ENCODE peak calls at places on chromosomes 12 and 14, in nine cellular contexts. T is uterus, E is A549, P is suprapubic skin, R is IMR-90, J is H1, F is esophagus squamous epithelium, O is stomach, L is breast epithelium. I is an unnamed sample.

GRCh38 chr12:34402228-34402898 is 380.1 kb downstream of the ALG10 start:
- DNase-seq in T (peak), E (no peak), P (peak), R (no peak), J (no peak), F (no peak), O (peak), L (peak), I (no peak)

GRCh38 chr12:63976902-63977395 is 132.4 kb downstream of the SRGAP1 start:
- DNase-seq in T (no peak), E (no peak), P (no peak), R (no peak), J (no peak), F (no peak), O (no peak), L (no peak), I (no peak)

GRCh38 chr12:28489256-28489655 is 299.0 kb downstream of the CCDC91 start:
- DNase-seq in T (no peak), E (no peak), P (no peak), R (peak), J (no peak), F (no peak), O (no peak), L (no peak), I (no peak)

GRCh38 chr14:51638071-51638944 is 13.4 kb upstream of the FRMD6 start:
- DNase-seq in T (no peak), E (peak), P (peak), R (no peak), J (no peak), F (no peak), O (no peak), L (no peak), I (no peak)

GRCh38 chr14:93926209-93926872 is 803 bp upstream of the FAM181A start:
- DNase-seq in T (no peak), E (no peak), P (no peak), R (no peak), J (no peak), F (no peak), O (no peak), L (no peak), I (no peak)

GRCh38 chr12:57470970-57471656 is 8.6 kb downstream of the ARHGAP9 start:
- DNase-seq in T (no peak), E (no peak), P (no peak), R (no peak), J (no peak), F (no peak), O (no peak), L (no peak), I (no peak)

GRCh38 chr14:76768201-76768656 is 7.0 kb downstream of the VASH1 start:
- DNase-seq in T (peak), E (no peak), P (no peak), R (no peak), J (no peak), F (no peak), O (peak), L (no peak), I (no peak)

GRCh38 chr14:42994001-42994736 is 1387.5 kb downstream of the LRFN5 start:
- DNase-seq in T (no peak), E (peak), P (no peak), R (peak), J (no peak), F (no peak), O (no peak), L (no peak), I (no peak)

GRCh38 chr12:116937640-116938039 is 26.9 kb downstream of the FBXW8 start:
- DNase-seq in T (peak), E (no peak), P (no peak), R (no peak), J (no peak), F (no peak), O (no peak), L (no peak), I (no peak)

GRCh38 chr12:48075833-48076232 is 30.0 kb downstream of the SENP1 start:
- DNase-seq in T (no peak), E (no peak), P (no peak), R (no peak), J (no peak), F (no peak), O (no peak), L (no peak), I (no peak)

GRCh38 chr12:104655059-104655609 is 198.4 kb downstream of the CHST11 start:
- DNase-seq in T (no peak), E (no peak), P (no peak), R (no peak), J (no peak), F (no peak), O (no peak), L (no peak), I (no peak)

GRCh38 chr14:53793790-53794560 is 162.7 kb downstream of the BMP4 start:
- DNase-seq in T (peak), E (peak), P (no peak), R (no peak), J (no peak), F (no peak), O (no peak), L (no peak), I (peak)

GRCh38 chr12:23694307-23694706 is 255.2 kb downstream of the SOX5 start:
- DNase-seq in T (no peak), E (no peak), P (no peak), R (no peak), J (no peak), F (no peak), O (no peak), L (no peak), I (no peak)

GRCh38 chr12:131851741-131852550 is 23.8 kb downstream of the MMP17 start:
- DNase-seq in T (no peak), E (peak), P (peak), R (no peak), J (no peak), F (no peak), O (no peak), L (no peak), I (no peak)

GRCh38 chr12:115872919-115873357 is 404.6 kb downstream of the MED13L start:
- DNase-seq in T (no peak), E (peak), P (peak), R (no peak), J (no peak), F (no peak), O (peak), L (peak), I (no peak)

GRCh38 chr12:123748661-123749060 is 13.4 kb upstream of the DNAH10 start:
- DNase-seq in T (no peak), E (no peak), P (no peak), R (peak), J (no peak), F (no peak), O (no peak), L (no peak), I (no peak)

GRCh38 chr12:51884676-51885229 is 3.1 kb upstream of the ANKRD33 start:
- DNase-seq in T (no peak), E (peak), P (peak), R (peak), J (no peak), F (no peak), O (no peak), L (no peak), I (no peak)

GRCh38 chr12:8834230-8834629 is 11.8 kb downstream of the A2ML1 start:
- DNase-seq in T (no peak), E (no peak), P (no peak), R (no peak), J (no peak), F (no peak), O (no peak), L (no peak), I (no peak)
- H3K27ac ChIP-seq in T (no peak), E (no peak), P (no peak), R (no peak), J (no peak), F (no peak), O (no peak), L (no peak), I (no peak)

DNA sequence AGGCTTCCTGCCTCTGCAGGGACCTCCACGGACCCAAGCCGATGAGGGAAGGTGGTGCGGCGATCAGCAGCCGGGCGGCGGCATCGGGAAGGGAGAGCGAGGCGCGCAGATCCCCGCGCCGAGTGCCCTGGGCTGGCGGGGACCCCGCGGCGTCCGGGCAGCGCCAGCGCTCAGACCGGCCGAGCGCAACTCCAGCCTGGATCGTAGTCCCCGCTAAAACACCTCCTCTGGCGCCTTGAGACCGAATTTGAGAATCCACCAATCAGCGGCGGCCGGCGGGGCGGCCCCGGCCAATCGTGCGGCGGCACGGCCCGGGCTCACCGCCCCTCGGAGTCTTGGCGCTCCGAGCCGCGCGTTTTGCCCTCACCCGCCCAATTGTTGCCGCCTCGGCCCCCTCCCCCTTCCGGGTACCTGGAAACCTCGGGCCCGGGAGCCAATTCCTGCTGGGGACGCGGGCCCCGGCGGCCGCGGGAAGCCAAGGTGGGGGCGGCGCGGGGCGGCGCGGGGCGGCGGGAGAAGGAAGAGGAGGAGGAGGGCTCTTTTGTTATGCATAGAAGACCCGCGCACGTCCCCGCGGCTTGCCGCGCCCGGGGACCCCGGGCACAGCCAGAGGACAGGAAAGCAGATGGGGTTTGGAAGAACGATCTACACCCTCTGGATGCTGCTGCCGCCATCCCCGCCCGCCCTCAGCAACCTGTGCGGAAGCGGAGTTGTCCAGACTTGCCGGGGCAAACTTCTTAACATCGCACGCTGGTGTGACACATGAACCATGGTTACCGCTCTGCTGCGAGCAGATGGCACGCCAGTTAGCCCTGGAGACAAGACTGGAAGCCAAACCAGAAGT is at the start of gene E2F7:
- DNase-seq in T (peak), E (peak), P (peak), R (peak), J (peak), F (peak), O (peak), L (peak), I (peak)
- TF ChIP-seq POLR2A in T (peak), E (peak), P (no peak), R (peak), J (peak), F (no peak), O (no peak), L (no peak), I (peak)

GRCh38 chr12:53472183-53472582 is 20.3 kb downstream of the PCBP2 start:
- DNase-seq in T (no peak), E (no peak), P (no peak), R (no peak), J (no peak), F (no peak), O (no peak), L (no peak), I (no peak)
- TF ChIP-seq CTCF in T (no peak), E (no peak), P (no peak), R (no peak), J (no peak), F (no peak), O (no peak), L (no peak), I (no peak)

GRCh38 chr14:61466249-61466904 is 145.0 kb downstream of the PRKCH start:
- DNase-seq in T (peak), E (peak), P (no peak), R (peak), J (peak), F (no peak), O (no peak), L (no peak), I (no peak)
- H3K27ac ChIP-seq in T (no peak), E (peak), P (no peak), R (peak), J (peak), F (peak), O (peak), L (no peak), I (no peak)

DNA sequence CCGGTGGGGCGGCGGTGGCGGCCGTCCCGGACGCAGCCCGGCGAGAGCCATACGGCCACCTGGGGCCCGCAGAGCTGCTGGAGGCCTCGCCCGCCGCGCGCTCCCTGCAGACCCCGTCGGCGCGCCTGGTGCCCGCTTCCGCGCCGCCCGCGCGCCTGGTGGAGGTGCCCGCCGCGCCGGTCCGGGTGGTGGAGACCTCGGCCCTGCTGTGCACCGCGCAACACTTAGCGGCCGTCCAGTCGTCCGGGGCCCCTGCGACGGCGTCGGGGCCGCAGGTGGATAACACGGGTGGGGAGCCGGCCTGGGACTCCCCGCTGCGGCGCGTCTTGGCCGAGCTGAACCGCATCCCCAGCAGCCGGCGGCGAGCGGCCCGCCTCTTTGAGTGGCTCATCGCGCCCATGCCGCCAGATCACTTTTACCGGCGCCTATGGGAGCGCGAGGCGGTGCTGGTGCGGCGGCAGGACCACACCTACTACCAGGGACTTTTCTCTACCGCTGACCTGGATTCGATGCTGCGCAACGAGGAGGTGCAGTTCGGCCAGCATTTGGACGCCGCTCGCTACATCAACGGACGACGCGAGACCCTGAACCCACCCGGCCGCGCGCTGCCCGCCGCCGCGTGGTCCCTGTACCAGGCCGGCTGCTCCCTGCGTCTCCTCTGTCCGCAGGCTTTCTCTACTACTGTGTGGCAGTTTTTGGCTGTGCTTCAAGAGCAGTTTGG is 683 bp downstream of the RIOX1 start:
- DNase-seq in T (peak), E (peak), P (peak), R (peak), J (no peak), F (no peak), O (peak), L (no peak), I (peak)
- TF ChIP-seq POLR2A in T (peak), E (peak), P (no peak), R (peak), J (no peak), F (no peak), O (no peak), L (peak), I (peak)

GRCh38 chr12:67618303-67618702 is 30.2 kb upstream of the DYRK2 start:
- DNase-seq in T (no peak), E (no peak), P (no peak), R (no peak), J (no peak), F (no peak), O (no peak), L (no peak), I (no peak)
- TF ChIP-seq CTCF in T (no peak), E (no peak), P (no peak), R (no peak), J (no peak), F (no peak), O (no peak), L (no peak), I (no peak)

GRCh38 chr12:25976289-25976688 is 17.8 kb downstream of the RASSF8 start:
- DNase-seq in T (no peak), E (no peak), P (no peak), R (no peak), J (no peak), F (no peak), O (no peak), L (no peak), I (peak)

GRCh38 chr12:25975179-25975578 is 16.7 kb downstream of the RASSF8 start:
- DNase-seq in T (no peak), E (no peak), P (no peak), R (no peak), J (no peak), F (no peak), O (no peak), L (no peak), I (no peak)

GRCh38 chr12:25979059-25979458 is 20.6 kb downstream of the RASSF8 start:
- DNase-seq in T (no peak), E (no peak), P (no peak), R (no peak), J (no peak), F (no peak), O (no peak), L (no peak), I (no peak)

GRCh38 chr12:25975682-25976081 is 17.2 kb downstream of the RASSF8 start:
- DNase-seq in T (no peak), E (no peak), P (no peak), R (no peak), J (no peak), F (no peak), O (no peak), L (no peak), I (no peak)

DNA sequence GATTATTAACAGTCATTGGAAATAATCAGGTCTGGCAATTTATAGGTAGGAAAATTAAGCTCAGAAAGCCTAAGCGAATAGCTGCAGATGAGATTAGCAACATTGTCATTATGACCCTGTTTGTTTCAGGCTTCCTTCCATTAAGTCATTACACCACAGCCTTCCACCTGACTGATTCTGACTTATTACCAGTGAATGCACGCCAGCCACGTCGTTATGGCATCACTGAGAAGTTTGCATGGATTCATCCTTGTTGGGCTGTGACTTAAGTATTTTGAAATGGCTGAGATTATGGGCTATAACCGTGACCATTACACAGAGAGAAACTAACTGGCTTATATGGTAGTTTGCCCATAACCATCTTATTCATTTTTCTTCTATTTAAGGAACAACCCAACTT is 18.6 kb downstream of the RASSF8 start:
- DNase-seq in T (peak), E (no peak), P (no peak), R (peak), J (no peak), F (no peak), O (no peak), L (no peak), I (peak)
- H3K27ac ChIP-seq in T (peak), E (no peak), P (no peak), R (no peak), J (no peak), F (no peak), O (no peak), L (no peak), I (peak)

GRCh38 chr12:12872139-12872933 is 19.0 kb upstream of the GPRC5A start:
- DNase-seq in T (no peak), E (peak), P (no peak), R (peak), J (no peak), F (no peak), O (peak), L (no peak), I (no peak)
- TF ChIP-seq POLR2A in T (no peak), E (no peak), P (no peak), R (peak), J (no peak), F (no peak), O (no peak), L (no peak), I (no peak)

DNA sequence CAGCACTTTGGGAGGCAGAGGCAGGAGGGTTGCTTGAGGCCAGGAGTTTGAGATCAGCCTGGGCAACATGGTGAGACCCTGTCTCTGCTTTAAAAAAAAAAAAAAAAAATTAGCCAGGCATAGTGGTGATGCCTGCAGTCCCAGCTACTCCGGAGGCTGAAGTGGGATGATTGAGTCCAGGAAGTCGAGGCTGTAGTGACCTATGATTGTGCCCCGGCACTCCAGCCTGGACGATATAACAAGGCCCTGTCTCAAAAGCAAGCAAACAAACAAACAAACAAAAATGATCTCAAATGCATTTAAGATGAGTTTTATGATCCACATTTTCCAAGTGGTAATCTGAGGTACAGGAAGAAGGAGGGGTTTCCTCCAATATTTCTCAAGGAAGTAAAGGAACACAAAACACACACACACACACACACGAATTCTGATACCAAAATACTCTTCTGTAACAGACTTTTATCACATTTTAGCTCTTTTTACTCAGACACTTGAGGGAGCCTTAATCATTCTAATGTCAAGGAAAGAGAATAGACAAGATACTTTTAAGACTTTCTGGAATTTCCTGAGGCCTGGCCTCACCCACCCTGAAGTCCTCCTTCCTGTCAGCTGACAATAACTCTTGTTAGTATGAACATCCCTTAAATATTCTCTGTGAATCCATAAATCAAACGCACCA is 44.4 kb upstream of the CERS5 start:
- DNase-seq in T (no peak), E (peak), P (no peak), R (no peak), J (no peak), F (no peak), O (no peak), L (no peak), I (no peak)
- TF ChIP-seq CTCF in T (no peak), E (peak), P (no peak), R (no peak), J (no peak), F (no peak), O (no peak), L (no peak), I (no peak)

GRCh38 chr14:28707814-28708213 is 58.8 kb upstream of the FOXG1 start:
- DNase-seq in T (no peak), E (no peak), P (no peak), R (no peak), J (no peak), F (no peak), O (no peak), L (no peak), I (no peak)
- H3K27ac ChIP-seq in T (no peak), E (no peak), P (no peak), R (no peak), J (no peak), F (no peak), O (no peak), L (no peak), I (no peak)